ENCODE peak calls at places on chromosomes 5 and 9, in four cellular contexts. V, J, Y and K are unnamed samples.

GRCh38 chr9:121559183-121559582 is 59.5 kb upstream of the GGTA1 start:
- DNase-seq in V (peak), J (no peak), Y (no peak), K (no peak)

GRCh38 chr9:95305770-95306492 is 11.6 kb downstream of the FANCC start:
- DNase-seq in V (no peak), J (no peak), Y (no peak), K (no peak)

GRCh38 chr5:173655196-173655797 is 38.8 kb upstream of the BOD1 start:
- DNase-seq in V (no peak), J (no peak), Y (no peak), K (no peak)

GRCh38 chr9:27386759-27387158 is 89.8 kb upstream of the EQTN start:
- DNase-seq in V (no peak), J (no peak), Y (no peak), K (no peak)

GRCh38 chr5:173828952-173829351 is 59.2 kb upstream of the CPEB4 start:
- DNase-seq in V (no peak), J (no peak), Y (no peak), K (no peak)

GRCh38 chr9:81213456-81213855 is 475.9 kb downstream of the TLE1 start:
- DNase-seq in V (no peak), J (no peak), Y (no peak), K (no peak)

GRCh38 chr9:126126807-126127206 is 199.8 kb upstream of the MVB12B start:
- DNase-seq in V (no peak), J (no peak), Y (no peak), K (no peak)

GRCh38 chr5:157750320-157750719 is 6.8 kb downstream of the LSM11 start:
- DNase-seq in V (no peak), J (no peak), Y (no peak), K (no peak)

DNA sequence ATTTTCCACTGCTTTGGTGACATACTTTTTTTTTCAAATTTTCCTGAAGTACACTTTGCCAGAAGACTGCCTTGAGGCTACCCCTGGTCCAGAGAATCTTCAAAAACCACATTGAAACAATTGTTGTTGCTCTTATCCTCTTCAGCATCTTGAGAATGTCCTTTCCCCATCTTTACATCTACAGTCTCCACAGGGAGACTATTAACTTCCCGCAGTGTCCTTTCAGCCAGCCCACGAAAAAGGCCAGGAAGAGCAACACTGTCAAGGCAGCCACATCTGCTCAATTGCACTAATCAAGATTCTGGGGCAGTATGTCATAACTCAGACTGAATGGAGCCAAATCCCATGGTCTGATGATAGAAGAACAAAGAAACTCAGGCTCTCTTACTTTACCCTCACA is 148.3 kb downstream of the ENC1 start:
- DNase-seq in V (no peak), J (no peak), Y (no peak), K (no peak)
- TF ChIP-seq NR2C2 in V (no peak), J (no peak), Y (no peak), K (no peak)

GRCh38 chr5:82777106-82777505 is 300.1 kb downstream of the TMEM167A start:
- DNase-seq in V (no peak), J (no peak), Y (no peak), K (no peak)

GRCh38 chr5:82772281-82772680 is 304.9 kb downstream of the TMEM167A start:
- DNase-seq in V (no peak), J (no peak), Y (no peak), K (no peak)
- TF ChIP-seq NR2C2 in V (no peak), J (no peak), Y (no peak), K (no peak)

DNA sequence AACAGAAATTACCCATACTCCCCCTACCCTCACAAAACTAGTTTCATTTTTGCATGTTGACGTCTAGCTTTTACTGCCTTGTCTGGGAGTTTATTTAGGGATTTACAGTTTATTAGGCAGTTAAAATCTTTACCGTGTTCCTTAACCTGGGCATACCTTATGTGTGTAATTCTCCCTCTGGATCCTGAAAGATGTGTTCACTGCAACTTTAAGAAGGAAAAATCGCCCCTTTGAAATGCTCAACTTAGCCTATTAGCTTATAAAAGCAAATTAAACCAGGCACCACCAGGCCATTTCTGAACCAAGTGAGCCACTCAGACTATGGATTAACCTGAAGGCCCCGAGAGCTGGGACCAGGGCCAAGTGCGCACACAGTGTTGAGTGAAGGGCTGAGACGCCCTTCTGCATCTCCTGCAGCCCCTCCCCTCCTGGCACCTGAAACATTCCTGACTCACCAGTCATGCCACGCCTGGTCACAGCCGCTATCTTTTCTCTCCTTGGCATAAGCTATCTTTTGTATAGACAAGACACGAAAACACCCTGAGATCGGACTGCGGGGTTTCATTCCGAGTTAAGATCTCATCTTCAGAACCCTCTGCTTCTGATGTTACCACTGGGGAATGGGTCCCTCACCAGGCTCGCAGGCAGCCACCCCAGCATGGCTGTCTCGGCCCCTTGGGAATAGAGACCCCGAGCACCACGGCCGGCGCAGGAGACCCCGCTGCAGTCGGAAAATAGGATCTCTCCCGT is 111.9 kb downstream of the ROR2 start:
- DNase-seq in V (no peak), J (peak), Y (no peak), K (no peak)
- TF ChIP-seq NR2C2 in V (no peak), J (no peak), Y (no peak), K (no peak)

GRCh38 chr9:103245369-103245768 is 250.2 kb downstream of the CYLC2 start:
- DNase-seq in V (no peak), J (no peak), Y (no peak), K (no peak)
- TF ChIP-seq NR2C2 in V (no peak), J (no peak), Y (no peak), K (no peak)

DNA sequence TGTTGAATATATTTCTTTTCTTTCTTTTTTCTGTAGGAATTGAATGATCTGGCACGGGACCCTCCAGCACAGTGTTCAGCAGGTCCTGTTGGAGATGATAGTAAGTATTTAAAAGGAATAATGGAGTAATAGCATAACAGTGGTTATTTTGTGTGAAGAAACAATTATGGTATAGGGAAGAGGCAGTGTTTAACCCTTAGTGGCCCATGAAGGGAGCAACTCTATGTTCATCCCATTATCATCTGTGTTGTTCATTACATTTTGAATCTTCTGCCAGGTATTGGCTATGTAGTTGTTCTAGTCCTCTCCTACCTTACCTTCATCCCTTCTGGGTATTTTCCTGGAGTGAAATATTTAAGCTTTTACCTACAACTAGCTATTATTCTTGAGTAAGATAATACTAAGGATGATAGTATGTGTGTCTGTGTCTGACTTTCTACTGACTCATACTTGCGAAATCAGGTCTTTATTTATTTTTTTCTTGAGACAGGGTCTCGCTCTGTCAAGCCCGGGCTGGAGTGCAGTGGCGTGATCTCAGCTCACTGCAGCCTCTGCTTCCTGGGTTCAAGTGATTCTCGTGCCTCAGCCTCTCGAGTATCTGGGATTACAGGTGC is 39.3 kb downstream of the UBE2D2 start:
- DNase-seq in V (no peak), J (no peak), Y (no peak), K (no peak)
- TF ChIP-seq NR2C2 in V (no peak), J (no peak), Y (no peak), K (no peak)